ENCODE peak calls at places on chromosomes 7 and 10, in ten cellular contexts. L is tibial nerve, H is spleen, M is stomach, I is body of pancreas, D is ovary, B is heart left ventricle, R is adrenal gland, C is transverse colon, K is endothelial cell of umbilical vein. J is an unnamed sample.
A peak's percentile ranks its signal among the peaks of the same experiment; 100 is the strongest.

GRCh38 chr10:10873289-10873688 is 144.4 kb upstream of the CELF2 start:
- DNase-seq in C (no peak), I (no peak), B (no peak), K (peak; percentile 52), M (no peak), R (no peak), L (no peak), D (no peak), H (no peak), J (no peak)

GRCh38 chr7:48147078-48147591 is 24.1 kb upstream of the ABCA13 start:
- DNase-seq in M (no peak), C (peak; percentile 54), L (no peak), K (no peak), B (no peak), H (no peak), R (no peak), D (no peak), I (no peak), J (no peak)

GRCh38 chr7:84256481-84256880 is 61.9 kb upstream of the SEMA3A start:
- DNase-seq in I (no peak), L (no peak), C (no peak), K (no peak), H (no peak), R (no peak), D (no peak), B (no peak), M (no peak), J (no peak)

GRCh38 chr10:90885176-90885575 is 13.4 kb downstream of the RPP30 start:
- DNase-seq in K (no peak), H (no peak), R (no peak), L (no peak), D (no peak), M (no peak), B (no peak), I (no peak), C (no peak), J (no peak)

GRCh38 chr7:41047789-41048191 is 655.1 kb downstream of the INHBA start:
- DNase-seq in B (peak; percentile 76), K (no peak), H (no peak), M (no peak), D (no peak), R (peak; percentile 57), I (no peak), C (no peak), L (no peak), J (no peak)

GRCh38 chr10:44984671-44985101 is 6.1 kb upstream of the DEPP1 start:
- DNase-seq in C (no peak), I (no peak), R (peak; percentile 42), K (no peak), M (no peak), H (no peak), D (peak; percentile 31), B (no peak), L (no peak), J (no peak)

GRCh38 chr10:69789164-69789576 is 12.5 kb upstream of the COL13A1 start:
- DNase-seq in R (no peak), C (no peak), K (peak; percentile 8), D (no peak), B (no peak), L (no peak), I (no peak), M (no peak), H (peak; percentile 8), J (no peak)

GRCh38 chr10:2650328-2650727 is 417.0 kb upstream of the PFKP start:
- DNase-seq in I (no peak), R (no peak), D (no peak), C (no peak), H (no peak), B (no peak), K (no peak), M (no peak), L (no peak), J (no peak)

GRCh38 chr10:23096814-23097549 is 1.6 kb downstream of the MSRB2 start:
- DNase-seq in B (peak; percentile 30), D (no peak), I (peak; percentile 18), H (no peak), R (peak; percentile 71), K (peak; percentile 35), L (no peak), M (no peak), C (peak; percentile 21), J (peak; percentile 77)

GRCh38 chr10:28948045-28948444 is 270.7 kb downstream of the BAMBI start:
- DNase-seq in R (no peak), H (no peak), D (no peak), M (no peak), L (no peak), K (no peak), C (no peak), B (no peak), I (no peak), J (no peak)

GRCh38 chr10:100529473-100530298 is at the start of gene NDUFB8:
- DNase-seq in I (peak; percentile 89), R (peak; percentile 96), L (peak; percentile 72), K (peak; percentile 87), H (peak; percentile 95), M (peak; percentile 92), D (peak; percentile 92), B (peak; percentile 94), C (peak; percentile 94), J (peak; percentile 87)
- TF ChIP-seq POLR2A in I (peak; percentile 59), R (peak; percentile 53), L (no peak), K (peak; percentile 86), H (no peak), M (no peak), D (peak; percentile 52), B (no peak), C (peak; percentile 65), J (peak; percentile 38)

DNA sequence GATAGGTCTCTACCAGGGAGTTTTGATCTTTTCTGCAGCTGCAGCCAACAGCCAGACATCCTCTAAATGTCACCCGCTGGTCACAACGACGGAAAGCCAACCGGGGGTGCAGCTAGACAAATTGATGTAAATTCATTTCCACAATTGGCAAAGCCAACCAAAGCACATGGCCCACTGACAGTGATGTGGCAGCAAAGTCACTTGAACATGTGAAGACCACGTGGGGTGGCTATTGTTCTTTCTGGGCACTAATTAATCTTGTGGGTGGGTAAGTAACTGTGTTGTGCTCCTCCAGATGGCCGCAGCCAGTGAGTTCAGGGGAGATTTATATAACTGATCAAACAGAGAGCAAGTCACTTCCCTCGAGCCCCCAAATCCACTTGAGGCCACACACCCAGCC is 354.1 kb downstream of the ANKRD30A start:
- DNase-seq in D (no peak), R (peak; percentile 40), M (no peak), K (no peak), H (no peak), I (no peak), B (no peak), L (no peak), C (no peak), J (no peak)
- H3K9me3 ChIP-seq in D (peaks cover 4% of the 10 kb centered on the region), R (no peaks in the 10 kb centered on the region), M (no peaks in the 10 kb centered on the region), K (peaks cover 2% of the 10 kb centered on the region), H (no peaks in the 10 kb centered on the region), I (no peaks in the 10 kb centered on the region), B (no peaks in the 10 kb centered on the region), L (no peaks in the 10 kb centered on the region), C (no peaks in the 10 kb centered on the region), J (no peaks in the 10 kb centered on the region)

GRCh38 chr7:27581906-27582305 is 80.8 kb downstream of the HIBADH start:
- DNase-seq in M (no peak), H (no peak), K (no peak), D (no peak), B (no peak), R (no peak), L (no peak), C (no peak), I (no peak), J (no peak)

GRCh38 chr7:27586825-27587224 is 75.9 kb downstream of the HIBADH start:
- DNase-seq in C (peak; percentile 49), K (no peak), L (no peak), M (no peak), B (no peak), R (no peak), I (peak; percentile 63), H (peak; percentile 78), D (no peak), J (no peak)

GRCh38 chr7:27590421-27590820 is 72.3 kb downstream of the HIBADH start:
- DNase-seq in I (no peak), L (no peak), D (no peak), M (no peak), B (no peak), H (no peak), R (no peak), C (no peak), K (no peak), J (no peak)

GRCh38 chr7:27585781-27586447 is 76.8 kb downstream of the HIBADH start:
- DNase-seq in L (no peak), C (no peak), H (no peak), D (no peak), K (no peak), R (no peak), B (no peak), I (no peak), M (no peak), J (no peak)

DNA sequence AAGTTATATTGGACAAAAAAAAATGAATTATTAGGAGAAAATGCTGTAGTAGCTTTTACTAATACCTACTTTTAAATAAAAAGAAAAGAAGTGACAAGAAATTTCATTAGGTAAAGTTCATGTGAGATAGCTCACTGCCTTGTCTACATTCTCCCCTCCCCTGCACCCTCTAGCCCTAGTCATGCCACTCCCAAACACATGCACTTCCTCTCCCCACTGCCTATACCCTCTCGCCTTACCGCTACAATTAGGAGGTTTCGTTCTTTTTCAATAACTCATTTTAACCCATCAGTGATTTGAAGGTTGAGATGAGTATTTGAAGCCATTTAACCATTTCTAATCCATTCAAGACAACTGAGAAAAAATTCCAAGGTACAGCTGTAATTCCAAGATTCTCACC is 75.3 kb downstream of the HIBADH start:
- DNase-seq in I (no peak), K (no peak), H (no peak), M (no peak), D (no peak), R (no peak), B (no peak), L (no peak), C (no peak), J (no peak)
- H3K27ac ChIP-seq in I (no peak overlapping the region), K (no peak overlapping the region), H (no peak overlapping the region), M (no peak overlapping the region), D (no peak overlapping the region), R (no peak overlapping the region), B (no peak overlapping the region), L (no peak overlapping the region), C (no peak overlapping the region), J (no peak overlapping the region)

GRCh38 chr10:72272689-72273409 is 875 bp upstream of the DDIT4 start:
- DNase-seq in C (peak; percentile 90), K (peak; percentile 85), L (peak; percentile 84), H (peak; percentile 96), M (peak; percentile 87), D (peak; percentile 90), I (peak; percentile 91), R (peak; percentile 97), B (peak; percentile 95), J (peak; percentile 95)
- TF ChIP-seq POLR2A in C (no peak), K (no peak), L (peak; percentile 52), H (no peak), M (no peak), D (peak; percentile 60), I (no peak), R (peak; percentile 57), B (no peak), J (peak; percentile 41)

GRCh38 chr10:130933008-130933390 is 378.5 kb downstream of the TCERG1L start:
- DNase-seq in D (no peak), M (no peak), L (no peak), I (no peak), K (no peak), H (no peak), C (no peak), R (no peak), B (no peak), J (no peak)
- H3K9me3 ChIP-seq in D (no peaks in the 10 kb centered on the region), M (no peaks in the 10 kb centered on the region), L (no peaks in the 10 kb centered on the region), I (no peaks in the 10 kb centered on the region), K (peaks cover 7% of the 10 kb centered on the region), H (no peaks in the 10 kb centered on the region), C (no peaks in the 10 kb centered on the region), R (no peaks in the 10 kb centered on the region), B (no peaks in the 10 kb centered on the region), J (no peaks in the 10 kb centered on the region)

GRCh38 chr10:24618401-24618800 is 105.3 kb downstream of the ARHGAP21 start:
- DNase-seq in K (no peak), D (no peak), R (no peak), H (no peak), B (no peak), M (no peak), C (no peak), I (no peak), L (no peak), J (no peak)
- H3K27ac ChIP-seq in K (no peak overlapping the region), D (no peak overlapping the region), R (no peak overlapping the region), H (no peak overlapping the region), B (no peak overlapping the region), M (no peak overlapping the region), C (no peak overlapping the region), I (no peak overlapping the region), L (no peak overlapping the region), J (no peak overlapping the region)